ENCODE peak calls at places on chromosomes 7 and 10, in ten cellular contexts. One of them, this sample, is unnamed.

GRCh38 chr7:100029591-100029990 is 14.2 kb downstream of the ZKSCAN1 start:
- DNase-seq in left ventricle myocardium inferior: no peak
- DNase-seq in HFFc6: no peak
- DNase-seq in substantia nigra: no peak
- DNase-seq in CD8-positive, alpha-beta memory T cell: no peak
- DNase-seq in stimulated activated CD4-positive, alpha-beta T cell treated with anti-CD3 and anti-CD28 coated beads, TNF-alpha, amount 100 ng/mL, for 1 hour: no peak
- DNase-seq in activated T-helper 9 cell treated with anti-CD3 and anti-CD28 coated beads, Interleukin-2, amount 50 U/mL, for 16 hours: no peak
- DNase-seq in cardiac fibroblast: no peak
- DNase-seq in osteocyte: no peak
- DNase-seq in anterior cingulate cortex: no peak
- DNase-seq in this sample: no peak

GRCh38 chr7:116652793-116653192 is 19.2 kb upstream of the MET start:
- DNase-seq in stimulated activated CD4-positive, alpha-beta T cell treated with anti-CD3 and anti-CD28 coated beads, TNF-alpha, amount 100 ng/mL, for 1 hour: no peak
- DNase-seq in CD8-positive, alpha-beta memory T cell: no peak
- DNase-seq in cardiac fibroblast: peak
- DNase-seq in osteocyte: no peak
- DNase-seq in HFFc6: no peak
- DNase-seq in anterior cingulate cortex: no peak
- DNase-seq in left ventricle myocardium inferior: no peak
- DNase-seq in substantia nigra: no peak
- DNase-seq in activated T-helper 9 cell treated with anti-CD3 and anti-CD28 coated beads, Interleukin-2, amount 50 U/mL, for 16 hours: no peak
- DNase-seq in this sample: peak

GRCh38 chr7:123588376-123588775 is 13.2 kb upstream of the ASB15 start:
- DNase-seq in left ventricle myocardium inferior: no peak
- DNase-seq in substantia nigra: no peak
- DNase-seq in osteocyte: no peak
- DNase-seq in cardiac fibroblast: no peak
- DNase-seq in anterior cingulate cortex: no peak
- DNase-seq in CD8-positive, alpha-beta memory T cell: no peak
- DNase-seq in activated T-helper 9 cell treated with anti-CD3 and anti-CD28 coated beads, Interleukin-2, amount 50 U/mL, for 16 hours: no peak
- DNase-seq in stimulated activated CD4-positive, alpha-beta T cell treated with anti-CD3 and anti-CD28 coated beads, TNF-alpha, amount 100 ng/mL, for 1 hour: no peak
- DNase-seq in HFFc6: no peak
- DNase-seq in this sample: no peak

GRCh38 chr10:23917251-23917908 is 291.6 kb upstream of the KIAA1217 start:
- DNase-seq in left ventricle myocardium inferior: no peak
- DNase-seq in activated T-helper 9 cell treated with anti-CD3 and anti-CD28 coated beads, Interleukin-2, amount 50 U/mL, for 16 hours: no peak
- DNase-seq in stimulated activated CD4-positive, alpha-beta T cell treated with anti-CD3 and anti-CD28 coated beads, TNF-alpha, amount 100 ng/mL, for 1 hour: no peak
- DNase-seq in cardiac fibroblast: no peak
- DNase-seq in anterior cingulate cortex: no peak
- DNase-seq in osteocyte: no peak
- DNase-seq in HFFc6: no peak
- DNase-seq in CD8-positive, alpha-beta memory T cell: no peak
- DNase-seq in substantia nigra: no peak
- DNase-seq in this sample: no peak

GRCh38 chr10:3827266-3827665 is 42.3 kb upstream of the KLF6 start:
- DNase-seq in substantia nigra: no peak
- DNase-seq in stimulated activated CD4-positive, alpha-beta T cell treated with anti-CD3 and anti-CD28 coated beads, TNF-alpha, amount 100 ng/mL, for 1 hour: no peak
- DNase-seq in activated T-helper 9 cell treated with anti-CD3 and anti-CD28 coated beads, Interleukin-2, amount 50 U/mL, for 16 hours: no peak
- DNase-seq in cardiac fibroblast: no peak
- DNase-seq in CD8-positive, alpha-beta memory T cell: no peak
- DNase-seq in anterior cingulate cortex: no peak
- DNase-seq in HFFc6: no peak
- DNase-seq in osteocyte: no peak
- DNase-seq in left ventricle myocardium inferior: no peak
- DNase-seq in this sample: peak

GRCh38 chr10:120392245-120392644 is 64.8 kb upstream of the PLPP4 start:
- DNase-seq in osteocyte: no peak
- DNase-seq in HFFc6: no peak
- DNase-seq in anterior cingulate cortex: no peak
- DNase-seq in cardiac fibroblast: no peak
- DNase-seq in stimulated activated CD4-positive, alpha-beta T cell treated with anti-CD3 and anti-CD28 coated beads, TNF-alpha, amount 100 ng/mL, for 1 hour: no peak
- DNase-seq in CD8-positive, alpha-beta memory T cell: no peak
- DNase-seq in substantia nigra: no peak
- DNase-seq in activated T-helper 9 cell treated with anti-CD3 and anti-CD28 coated beads, Interleukin-2, amount 50 U/mL, for 16 hours: no peak
- DNase-seq in left ventricle myocardium inferior: no peak
- DNase-seq in this sample: peak

GRCh38 chr10:114025610-114026130 is 18.0 kb upstream of the ADRB1 start:
- DNase-seq in stimulated activated CD4-positive, alpha-beta T cell treated with anti-CD3 and anti-CD28 coated beads, TNF-alpha, amount 100 ng/mL, for 1 hour: no peak
- DNase-seq in HFFc6: no peak
- DNase-seq in anterior cingulate cortex: no peak
- DNase-seq in activated T-helper 9 cell treated with anti-CD3 and anti-CD28 coated beads, Interleukin-2, amount 50 U/mL, for 16 hours: no peak
- DNase-seq in CD8-positive, alpha-beta memory T cell: no peak
- DNase-seq in cardiac fibroblast: no peak
- DNase-seq in osteocyte: no peak
- DNase-seq in substantia nigra: no peak
- DNase-seq in left ventricle myocardium inferior: no peak
- DNase-seq in this sample: no peak

GRCh38 chr10:42932735-42933453 is 144.0 kb upstream of the RET start:
- DNase-seq in substantia nigra: no peak
- DNase-seq in left ventricle myocardium inferior: no peak
- DNase-seq in cardiac fibroblast: no peak
- DNase-seq in stimulated activated CD4-positive, alpha-beta T cell treated with anti-CD3 and anti-CD28 coated beads, TNF-alpha, amount 100 ng/mL, for 1 hour: no peak
- DNase-seq in CD8-positive, alpha-beta memory T cell: no peak
- DNase-seq in activated T-helper 9 cell treated with anti-CD3 and anti-CD28 coated beads, Interleukin-2, amount 50 U/mL, for 16 hours: no peak
- DNase-seq in HFFc6: no peak
- DNase-seq in anterior cingulate cortex: no peak
- DNase-seq in osteocyte: no peak
- DNase-seq in this sample: no peak

GRCh38 chr7:158716802-158717201 is 12.2 kb upstream of the NCAPG2 start:
- DNase-seq in osteocyte: no peak
- DNase-seq in left ventricle myocardium inferior: no peak
- DNase-seq in CD8-positive, alpha-beta memory T cell: no peak
- DNase-seq in activated T-helper 9 cell treated with anti-CD3 and anti-CD28 coated beads, Interleukin-2, amount 50 U/mL, for 16 hours: no peak
- DNase-seq in substantia nigra: no peak
- DNase-seq in anterior cingulate cortex: no peak
- DNase-seq in cardiac fibroblast: no peak
- DNase-seq in HFFc6: no peak
- DNase-seq in stimulated activated CD4-positive, alpha-beta T cell treated with anti-CD3 and anti-CD28 coated beads, TNF-alpha, amount 100 ng/mL, for 1 hour: no peak
- DNase-seq in this sample: no peak

GRCh38 chr7:64515330-64515729 is 47.5 kb downstream of the ZNF680 start:
- DNase-seq in CD8-positive, alpha-beta memory T cell: no peak
- DNase-seq in anterior cingulate cortex: no peak
- DNase-seq in osteocyte: no peak
- DNase-seq in left ventricle myocardium inferior: no peak
- DNase-seq in substantia nigra: no peak
- DNase-seq in HFFc6: no peak
- DNase-seq in cardiac fibroblast: peak
- DNase-seq in stimulated activated CD4-positive, alpha-beta T cell treated with anti-CD3 and anti-CD28 coated beads, TNF-alpha, amount 100 ng/mL, for 1 hour: no peak
- DNase-seq in activated T-helper 9 cell treated with anti-CD3 and anti-CD28 coated beads, Interleukin-2, amount 50 U/mL, for 16 hours: no peak
- DNase-seq in this sample: peak

GRCh38 chr7:33087858-33088257 is 21.3 kb downstream of the RP9 start:
- DNase-seq in CD8-positive, alpha-beta memory T cell: no peak
- DNase-seq in substantia nigra: no peak
- DNase-seq in activated T-helper 9 cell treated with anti-CD3 and anti-CD28 coated beads, Interleukin-2, amount 50 U/mL, for 16 hours: no peak
- DNase-seq in left ventricle myocardium inferior: no peak
- DNase-seq in HFFc6: no peak
- DNase-seq in osteocyte: no peak
- DNase-seq in cardiac fibroblast: no peak
- DNase-seq in anterior cingulate cortex: no peak
- DNase-seq in stimulated activated CD4-positive, alpha-beta T cell treated with anti-CD3 and anti-CD28 coated beads, TNF-alpha, amount 100 ng/mL, for 1 hour: no peak
- DNase-seq in this sample: no peak

GRCh38 chr7:78326189-78326588 is 527.6 kb downstream of the PHTF2 start:
- DNase-seq in activated T-helper 9 cell treated with anti-CD3 and anti-CD28 coated beads, Interleukin-2, amount 50 U/mL, for 16 hours: no peak
- DNase-seq in substantia nigra: no peak
- DNase-seq in HFFc6: peak
- DNase-seq in CD8-positive, alpha-beta memory T cell: no peak
- DNase-seq in osteocyte: no peak
- DNase-seq in stimulated activated CD4-positive, alpha-beta T cell treated with anti-CD3 and anti-CD28 coated beads, TNF-alpha, amount 100 ng/mL, for 1 hour: no peak
- DNase-seq in left ventricle myocardium inferior: no peak
- DNase-seq in cardiac fibroblast: peak
- DNase-seq in anterior cingulate cortex: no peak
- DNase-seq in this sample: peak

GRCh38 chr10:71234970-71235681 is 22.8 kb downstream of the UNC5B start:
- DNase-seq in substantia nigra: no peak
- DNase-seq in activated T-helper 9 cell treated with anti-CD3 and anti-CD28 coated beads, Interleukin-2, amount 50 U/mL, for 16 hours: no peak
- DNase-seq in CD8-positive, alpha-beta memory T cell: no peak
- DNase-seq in HFFc6: peak
- DNase-seq in anterior cingulate cortex: no peak
- DNase-seq in stimulated activated CD4-positive, alpha-beta T cell treated with anti-CD3 and anti-CD28 coated beads, TNF-alpha, amount 100 ng/mL, for 1 hour: no peak
- DNase-seq in left ventricle myocardium inferior: peak
- DNase-seq in cardiac fibroblast: peak
- DNase-seq in osteocyte: no peak
- DNase-seq in this sample: no peak

GRCh38 chr10:133528296-133528844 is 1.2 kb downstream of the CYP2E1 start:
- DNase-seq in cardiac fibroblast: no peak
- DNase-seq in osteocyte: no peak
- DNase-seq in CD8-positive, alpha-beta memory T cell: no peak
- DNase-seq in activated T-helper 9 cell treated with anti-CD3 and anti-CD28 coated beads, Interleukin-2, amount 50 U/mL, for 16 hours: no peak
- DNase-seq in stimulated activated CD4-positive, alpha-beta T cell treated with anti-CD3 and anti-CD28 coated beads, TNF-alpha, amount 100 ng/mL, for 1 hour: no peak
- DNase-seq in left ventricle myocardium inferior: no peak
- DNase-seq in anterior cingulate cortex: peak
- DNase-seq in HFFc6: no peak
- DNase-seq in substantia nigra: no peak
- DNase-seq in this sample: no peak

GRCh38 chr10:6891924-6892323 is 311.8 kb upstream of the PRKCQ start:
- DNase-seq in left ventricle myocardium inferior: no peak
- DNase-seq in cardiac fibroblast: no peak
- DNase-seq in stimulated activated CD4-positive, alpha-beta T cell treated with anti-CD3 and anti-CD28 coated beads, TNF-alpha, amount 100 ng/mL, for 1 hour: no peak
- DNase-seq in HFFc6: no peak
- DNase-seq in substantia nigra: no peak
- DNase-seq in CD8-positive, alpha-beta memory T cell: no peak
- DNase-seq in anterior cingulate cortex: no peak
- DNase-seq in osteocyte: no peak
- DNase-seq in activated T-helper 9 cell treated with anti-CD3 and anti-CD28 coated beads, Interleukin-2, amount 50 U/mL, for 16 hours: no peak
- DNase-seq in this sample: no peak

GRCh38 chr10:31526681-31527080 is 207.7 kb downstream of the ZEB1 start:
- DNase-seq in cardiac fibroblast: peak
- DNase-seq in activated T-helper 9 cell treated with anti-CD3 and anti-CD28 coated beads, Interleukin-2, amount 50 U/mL, for 16 hours: no peak
- DNase-seq in HFFc6: no peak
- DNase-seq in anterior cingulate cortex: no peak
- DNase-seq in osteocyte: no peak
- DNase-seq in stimulated activated CD4-positive, alpha-beta T cell treated with anti-CD3 and anti-CD28 coated beads, TNF-alpha, amount 100 ng/mL, for 1 hour: no peak
- DNase-seq in CD8-positive, alpha-beta memory T cell: no peak
- DNase-seq in substantia nigra: no peak
- DNase-seq in left ventricle myocardium inferior: no peak
- DNase-seq in this sample: no peak

GRCh38 chr7:98175260-98175604 is 36.0 kb upstream of the BHLHA15 start:
- DNase-seq in left ventricle myocardium inferior: no peak
- DNase-seq in HFFc6: no peak
- DNase-seq in anterior cingulate cortex: no peak
- DNase-seq in activated T-helper 9 cell treated with anti-CD3 and anti-CD28 coated beads, Interleukin-2, amount 50 U/mL, for 16 hours: no peak
- DNase-seq in substantia nigra: no peak
- DNase-seq in stimulated activated CD4-positive, alpha-beta T cell treated with anti-CD3 and anti-CD28 coated beads, TNF-alpha, amount 100 ng/mL, for 1 hour: no peak
- DNase-seq in osteocyte: no peak
- DNase-seq in CD8-positive, alpha-beta memory T cell: no peak
- DNase-seq in cardiac fibroblast: no peak
- DNase-seq in this sample: no peak

GRCh38 chr10:6077071-6077675 is 11.7 kb upstream of the RBM17 start:
- DNase-seq in HFFc6: no peak
- DNase-seq in stimulated activated CD4-positive, alpha-beta T cell treated with anti-CD3 and anti-CD28 coated beads, TNF-alpha, amount 100 ng/mL, for 1 hour: no peak
- DNase-seq in substantia nigra: no peak
- DNase-seq in anterior cingulate cortex: no peak
- DNase-seq in cardiac fibroblast: no peak
- DNase-seq in left ventricle myocardium inferior: no peak
- DNase-seq in osteocyte: no peak
- DNase-seq in CD8-positive, alpha-beta memory T cell: no peak
- DNase-seq in activated T-helper 9 cell treated with anti-CD3 and anti-CD28 coated beads, Interleukin-2, amount 50 U/mL, for 16 hours: no peak
- DNase-seq in this sample: no peak

GRCh38 chr10:119919271-119919670 is 26.7 kb downstream of the SEC23IP start:
- DNase-seq in HFFc6: no peak
- DNase-seq in stimulated activated CD4-positive, alpha-beta T cell treated with anti-CD3 and anti-CD28 coated beads, TNF-alpha, amount 100 ng/mL, for 1 hour: no peak
- DNase-seq in osteocyte: no peak
- DNase-seq in substantia nigra: no peak
- DNase-seq in anterior cingulate cortex: no peak
- DNase-seq in CD8-positive, alpha-beta memory T cell: no peak
- DNase-seq in activated T-helper 9 cell treated with anti-CD3 and anti-CD28 coated beads, Interleukin-2, amount 50 U/mL, for 16 hours: no peak
- DNase-seq in left ventricle myocardium inferior: no peak
- DNase-seq in cardiac fibroblast: peak
- DNase-seq in this sample: no peak

GRCh38 chr10:78491812-78492211 is 458.1 kb downstream of the RPS24 start:
- DNase-seq in substantia nigra: no peak
- DNase-seq in activated T-helper 9 cell treated with anti-CD3 and anti-CD28 coated beads, Interleukin-2, amount 50 U/mL, for 16 hours: no peak
- DNase-seq in osteocyte: no peak
- DNase-seq in HFFc6: peak
- DNase-seq in anterior cingulate cortex: no peak
- DNase-seq in CD8-positive, alpha-beta memory T cell: no peak
- DNase-seq in left ventricle myocardium inferior: no peak
- DNase-seq in stimulated activated CD4-positive, alpha-beta T cell treated with anti-CD3 and anti-CD28 coated beads, TNF-alpha, amount 100 ng/mL, for 1 hour: no peak
- DNase-seq in cardiac fibroblast: no peak
- DNase-seq in this sample: peak

GRCh38 chr7:6589829-6590644 is at the start of gene INTS15:
- DNase-seq in stimulated activated CD4-positive, alpha-beta T cell treated with anti-CD3 and anti-CD28 coated beads, TNF-alpha, amount 100 ng/mL, for 1 hour: peak
- DNase-seq in activated T-helper 9 cell treated with anti-CD3 and anti-CD28 coated beads, Interleukin-2, amount 50 U/mL, for 16 hours: peak
- DNase-seq in substantia nigra: peak
- DNase-seq in left ventricle myocardium inferior: peak
- DNase-seq in HFFc6: peak
- DNase-seq in anterior cingulate cortex: peak
- DNase-seq in osteocyte: peak
- DNase-seq in cardiac fibroblast: peak
- DNase-seq in CD8-positive, alpha-beta memory T cell: peak
- DNase-seq in this sample: peak

GRCh38 chr7:18508441-18509427 is 13.2 kb downstream of the HDAC9 start:
- DNase-seq in stimulated activated CD4-positive, alpha-beta T cell treated with anti-CD3 and anti-CD28 coated beads, TNF-alpha, amount 100 ng/mL, for 1 hour: no peak
- DNase-seq in left ventricle myocardium inferior: no peak
- DNase-seq in anterior cingulate cortex: no peak
- DNase-seq in activated T-helper 9 cell treated with anti-CD3 and anti-CD28 coated beads, Interleukin-2, amount 50 U/mL, for 16 hours: no peak
- DNase-seq in substantia nigra: no peak
- DNase-seq in CD8-positive, alpha-beta memory T cell: no peak
- DNase-seq in osteocyte: no peak
- DNase-seq in cardiac fibroblast: peak
- DNase-seq in HFFc6: peak
- DNase-seq in this sample: peak

This sample was measured in RCC 7860.